ENCODE peak calls at places on chromosomes 5 and 9, in nine cellular contexts. W, C, D, A, K, J, Y, T and Q are unnamed samples.

GRCh38 chr5:76393035-76393680 is 9.9 kb upstream of the IQGAP2 start:
- DNase-seq in W (no peak), C (no peak), D (no peak), A (no peak), K (peak), J (no peak), Y (no peak), T (no peak), Q (no peak)

GRCh38 chr5:9505215-9505614 is 40.7 kb downstream of the SEMA5A start:
- DNase-seq in W (no peak), C (no peak), D (no peak), A (no peak), K (no peak), J (no peak), Y (no peak), T (no peak), Q (no peak)

GRCh38 chr5:56270568-56271392 is 37.6 kb upstream of the ANKRD55 start:
- DNase-seq in W (peak), C (peak), D (peak), A (peak), K (peak), J (peak), Y (peak), T (peak), Q (peak)

GRCh38 chr9:33029106-33029788 is 4.2 kb downstream of the DNAJA1 start:
- DNase-seq in W (no peak), C (no peak), D (no peak), A (no peak), K (peak), J (no peak), Y (no peak), T (no peak), Q (no peak)

GRCh38 chr9:129671065-129671464 is 5.6 kb downstream of the PRRX2 start:
- DNase-seq in W (no peak), C (no peak), D (no peak), A (no peak), K (no peak), J (no peak), Y (no peak), T (no peak), Q (no peak)

GRCh38 chr9:99863955-99864354 is 42.3 kb downstream of the NR4A3 start:
- DNase-seq in W (no peak), C (no peak), D (no peak), A (no peak), K (no peak), J (no peak), Y (no peak), T (no peak), Q (no peak)

GRCh38 chr5:170463426-170463825 is 40.4 kb upstream of the KCNIP1 start:
- DNase-seq in W (no peak), C (no peak), D (no peak), A (no peak), K (no peak), J (no peak), Y (no peak), T (no peak), Q (no peak)

GRCh38 chr9:98191615-98192502 is 578 bp downstream of the CORO2A start:
- DNase-seq in W (no peak), C (peak), D (no peak), A (no peak), K (peak), J (peak), Y (peak), T (no peak), Q (no peak)

GRCh38 chr9:33106827-33107621 is 30.6 kb upstream of the SMU1 start:
- DNase-seq in W (no peak), C (no peak), D (no peak), A (no peak), K (no peak), J (no peak), Y (no peak), T (no peak), Q (no peak)

GRCh38 chr5:141149812-141150211 is at the start of gene PCDHB6:
- DNase-seq in W (no peak), C (no peak), D (no peak), A (peak), K (peak), J (no peak), Y (no peak), T (no peak), Q (no peak)

GRCh38 chr5:177307544-177308363 is 3.9 kb downstream of the MXD3 start:
- DNase-seq in W (no peak), C (no peak), D (no peak), A (no peak), K (peak), J (no peak), Y (no peak), T (no peak), Q (no peak)

GRCh38 chr9:101307524-101308213 is 77.1 kb downstream of the BAAT start:
- DNase-seq in W (no peak), C (no peak), D (no peak), A (no peak), K (no peak), J (no peak), Y (no peak), T (no peak), Q (no peak)

GRCh38 chr5:172973931-172974330 is 9.6 kb upstream of the ATP6V0E1 start:
- DNase-seq in W (no peak), C (no peak), D (no peak), A (no peak), K (no peak), J (no peak), Y (no peak), T (no peak), Q (no peak)

GRCh38 chr9:13990994-13991393 is 322.9 kb downstream of the NFIB start:
- DNase-seq in W (no peak), C (no peak), D (no peak), A (no peak), K (no peak), J (no peak), Y (no peak), T (no peak), Q (no peak)

GRCh38 chr5:33241826-33242225 is 198.9 kb upstream of the TARS1 start:
- DNase-seq in W (no peak), C (no peak), D (no peak), A (no peak), K (peak), J (no peak), Y (no peak), T (no peak), Q (no peak)

GRCh38 chr9:107980984-107981383 is 491.4 kb upstream of the KLF4 start:
- DNase-seq in W (no peak), C (no peak), D (no peak), A (no peak), K (no peak), J (no peak), Y (no peak), T (no peak), Q (no peak)

GRCh38 chr9:107975426-107976010 is 485.9 kb upstream of the KLF4 start:
- DNase-seq in W (no peak), C (no peak), D (no peak), A (no peak), K (no peak), J (no peak), Y (no peak), T (no peak), Q (no peak)

GRCh38 chr9:107973451-107973850 is 483.9 kb upstream of the KLF4 start:
- DNase-seq in W (no peak), C (no peak), D (no peak), A (no peak), K (no peak), J (no peak), Y (no peak), T (no peak), Q (no peak)

GRCh38 chr9:107971241-107971640 is 481.7 kb upstream of the KLF4 start:
- DNase-seq in W (no peak), C (no peak), D (no peak), A (no peak), K (no peak), J (no peak), Y (no peak), T (no peak), Q (no peak)

GRCh38 chr9:107976767-107977166 is 487.2 kb upstream of the KLF4 start:
- DNase-seq in W (peak), C (no peak), D (no peak), A (no peak), K (no peak), J (peak), Y (no peak), T (peak), Q (no peak)
- TF ChIP-seq POLR2A in W (no peak), C (no peak), D (no peak), A (no peak), K (no peak), J (no peak), Y (no peak), T (no peak), Q (no peak)

GRCh38 chr9:136688274-136689107 is 1.2 kb upstream of the AGPAT2 start:
- DNase-seq in W (no peak), C (no peak), D (no peak), A (no peak), K (peak), J (no peak), Y (no peak), T (no peak), Q (no peak)

GRCh38 chr9:136685792-136686533 is 1.3 kb downstream of the AGPAT2 start:
- DNase-seq in W (no peak), C (peak), D (no peak), A (no peak), K (peak), J (no peak), Y (no peak), T (no peak), Q (no peak)

GRCh38 chr9:136687721-136688223 is 515 bp upstream of the AGPAT2 start:
- DNase-seq in W (peak), C (peak), D (no peak), A (no peak), K (no peak), J (peak), Y (no peak), T (no peak), Q (no peak)

GRCh38 chr9:136686534-136686793 is 793 bp downstream of the AGPAT2 start:
- DNase-seq in W (no peak), C (no peak), D (no peak), A (no peak), K (peak), J (no peak), Y (no peak), T (no peak), Q (no peak)

GRCh38 chr9:136686794-136687711 is at the start of gene AGPAT2:
- DNase-seq in W (peak), C (peak), D (no peak), A (peak), K (peak), J (peak), Y (peak), T (peak), Q (no peak)
- TF ChIP-seq POLR2A in W (peak), C (peak), D (peak), A (peak), K (peak), J (peak), Y (no peak), T (peak), Q (peak)

GRCh38 chr5:42995152-42995751 is 44.9 kb downstream of the ANXA2R start:
- DNase-seq in W (no peak), C (no peak), D (no peak), A (no peak), K (peak), J (no peak), Y (no peak), T (no peak), Q (no peak)

GRCh38 chr5:42991477-42992034 is 48.6 kb downstream of the ANXA2R start:
- DNase-seq in W (no peak), C (no peak), D (no peak), A (no peak), K (no peak), J (no peak), Y (no peak), T (no peak), Q (no peak)

GRCh38 chr5:42992035-42992570 is 48.0 kb downstream of the ANXA2R start:
- DNase-seq in W (peak), C (peak), D (no peak), A (peak), K (peak), J (peak), Y (peak), T (peak), Q (peak)

GRCh38 chr5:42993516-42994284 is 46.4 kb downstream of the ANXA2R start:
- DNase-seq in W (no peak), C (no peak), D (no peak), A (no peak), K (peak), J (no peak), Y (peak), T (peak), Q (no peak)

DNA sequence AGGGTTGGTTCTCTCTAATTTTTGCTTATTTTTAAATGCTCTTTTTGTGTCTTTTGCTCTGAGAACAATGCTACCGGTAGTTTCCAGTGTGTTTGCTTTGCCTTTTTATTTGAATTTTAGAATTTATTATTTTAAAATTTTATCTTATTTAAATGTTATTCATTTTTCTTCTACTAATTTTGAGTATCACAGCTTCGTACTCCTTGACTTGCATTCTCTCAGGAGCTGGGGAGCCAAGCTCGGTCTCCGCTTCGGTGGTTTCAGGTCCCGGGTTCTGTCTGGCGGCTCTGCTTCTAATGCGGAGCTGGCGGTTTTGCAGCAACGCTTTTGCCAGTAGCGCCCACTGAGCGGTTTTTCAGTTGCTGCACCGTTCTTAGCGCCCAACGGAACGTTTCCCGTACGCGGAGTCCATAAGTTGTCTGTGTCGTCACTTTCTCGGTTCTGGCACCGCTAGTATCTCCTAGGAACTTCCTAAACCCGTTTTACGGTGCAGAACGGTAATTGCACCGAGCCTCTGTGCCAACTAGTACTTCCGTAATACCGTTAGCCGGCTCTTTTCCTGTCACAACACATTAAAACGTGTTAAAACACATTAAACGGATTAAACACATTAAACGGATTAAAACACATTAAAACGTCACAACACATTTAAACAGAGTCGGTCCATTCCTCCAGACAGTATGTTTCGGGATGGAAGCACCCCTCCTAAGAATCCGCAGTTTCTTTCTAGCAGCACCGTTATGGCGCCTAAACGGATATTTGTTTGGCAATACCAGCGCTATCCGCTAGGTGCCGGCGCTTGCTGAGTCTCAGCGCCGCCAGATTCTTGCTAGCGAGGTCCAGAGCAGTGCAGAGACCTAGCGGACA is 45.6 kb downstream of the ANXA2R start:
- DNase-seq in W (peak), C (peak), D (no peak), A (peak), K (peak), J (peak), Y (peak), T (peak), Q (no peak)
- TF ChIP-seq POLR2A in W (no peak), C (peak), D (peak), A (no peak), K (peak), J (no peak), Y (peak), T (no peak), Q (peak)

DNA sequence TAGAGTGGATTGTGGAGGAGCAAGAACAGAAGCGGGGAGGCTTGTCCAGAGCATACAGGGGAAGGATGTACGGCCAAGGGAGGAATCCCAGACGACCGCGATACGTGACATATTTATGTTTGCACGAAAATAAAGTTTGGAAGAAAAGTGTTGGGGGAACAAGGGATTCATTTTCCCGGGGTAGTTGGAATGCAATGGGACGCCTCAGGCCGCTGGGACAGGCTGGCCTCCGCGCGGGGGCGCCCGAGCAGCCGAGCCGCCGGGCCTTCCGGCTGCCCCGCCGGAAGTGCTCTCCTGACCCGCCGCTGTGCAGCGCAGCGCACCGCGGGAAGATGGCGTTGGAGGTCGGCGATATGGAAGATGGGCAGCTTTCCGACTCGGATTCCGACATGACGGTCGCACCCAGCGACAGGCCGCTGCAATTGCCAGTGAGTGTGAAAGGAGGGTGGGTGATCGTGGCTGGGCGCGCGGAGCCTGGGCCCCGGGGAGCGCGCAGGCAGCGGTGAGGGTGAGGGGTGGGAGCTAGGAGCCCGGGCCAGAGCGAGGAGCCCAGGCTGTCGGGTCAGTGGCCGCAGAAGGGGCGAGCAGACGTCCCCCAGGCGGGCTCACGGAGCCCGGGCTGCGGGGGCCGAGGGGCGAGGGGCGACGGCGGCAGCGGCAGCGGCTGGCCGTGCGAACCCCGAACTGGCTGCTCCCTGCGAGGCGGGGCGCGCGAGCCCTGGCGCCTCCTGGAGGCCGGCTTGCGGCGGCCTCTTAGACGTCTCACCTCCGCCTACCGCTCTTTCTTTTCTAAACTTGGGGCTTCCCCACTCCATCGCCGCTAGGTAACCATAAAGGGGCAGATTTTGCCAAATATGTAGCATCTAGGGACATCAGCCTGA is at the start of gene PHAX:
- DNase-seq in W (peak), C (peak), D (peak), A (peak), K (peak), J (peak), Y (peak), T (no peak), Q (peak)
- TF ChIP-seq POLR2A in W (peak), C (peak), D (peak), A (peak), K (peak), J (peak), Y (peak), T (no peak), Q (peak)